ENCODE peak calls at places on chromosomes 11 and 22, in seven cellular contexts. One of them, this sample, is unnamed.

GRCh38 chr11:1532606-1533341 is 39.3 kb downstream of the DUSP8 start:
- DNase-seq in heart right ventricle: no peak
- DNase-seq in cardiac muscle cell: no peak
- DNase-seq in A549: no peak
- DNase-seq in glutamatergic neuron: peak
- DNase-seq in fibroblast of lung: no peak
- DNase-seq in HFF-Myc: no peak
- DNase-seq in this sample: no peak

GRCh38 chr11:109247071-109247470 is 174.9 kb upstream of the C11orf87 start:
- DNase-seq in HFF-Myc: no peak
- DNase-seq in glutamatergic neuron: no peak
- DNase-seq in cardiac muscle cell: no peak
- DNase-seq in heart right ventricle: no peak
- DNase-seq in fibroblast of lung: no peak
- DNase-seq in A549: no peak
- DNase-seq in this sample: no peak

GRCh38 chr11:10861799-10862198 is 3.9 kb upstream of the ZBED5 start:
- DNase-seq in A549: no peak
- DNase-seq in fibroblast of lung: no peak
- DNase-seq in glutamatergic neuron: no peak
- DNase-seq in HFF-Myc: no peak
- DNase-seq in heart right ventricle: no peak
- DNase-seq in cardiac muscle cell: no peak
- DNase-seq in this sample: no peak

GRCh38 chr22:44660051-44660830 is 41.8 kb upstream of the PRR5 start:
- DNase-seq in A549: no peak
- DNase-seq in glutamatergic neuron: peak
- DNase-seq in cardiac muscle cell: no peak
- DNase-seq in HFF-Myc: no peak
- DNase-seq in fibroblast of lung: no peak
- DNase-seq in heart right ventricle: no peak
- DNase-seq in this sample: no peak

GRCh38 chr11:61803889-61804647 is 11.4 kb downstream of the FEN1 start:
- DNase-seq in cardiac muscle cell: no peak
- DNase-seq in HFF-Myc: no peak
- DNase-seq in fibroblast of lung: peak
- DNase-seq in A549: no peak
- DNase-seq in heart right ventricle: no peak
- DNase-seq in glutamatergic neuron: no peak
- DNase-seq in this sample: no peak

GRCh38 chr11:133127746-133128145 is 404.6 kb downstream of the OPCML start:
- DNase-seq in cardiac muscle cell: no peak
- DNase-seq in HFF-Myc: no peak
- DNase-seq in A549: no peak
- DNase-seq in fibroblast of lung: no peak
- DNase-seq in glutamatergic neuron: no peak
- DNase-seq in heart right ventricle: no peak
- DNase-seq in this sample: no peak

GRCh38 chr11:76771446-76772099 is 11.6 kb upstream of the TSKU start:
- DNase-seq in heart right ventricle: no peak
- DNase-seq in fibroblast of lung: no peak
- DNase-seq in glutamatergic neuron: no peak
- DNase-seq in A549: no peak
- DNase-seq in HFF-Myc: no peak
- DNase-seq in cardiac muscle cell: no peak
- DNase-seq in this sample: no peak

GRCh38 chr11:113992459-113993105 is 17.7 kb downstream of the HTR3A start:
- DNase-seq in cardiac muscle cell: no peak
- DNase-seq in HFF-Myc: no peak
- DNase-seq in fibroblast of lung: no peak
- DNase-seq in heart right ventricle: no peak
- DNase-seq in A549: no peak
- DNase-seq in glutamatergic neuron: peak
- DNase-seq in this sample: no peak

GRCh38 chr22:43342347-43343261 is 568 bp downstream of the SCUBE1 start:
- DNase-seq in HFF-Myc: no peak
- DNase-seq in heart right ventricle: no peak
- DNase-seq in A549: no peak
- DNase-seq in cardiac muscle cell: no peak
- DNase-seq in glutamatergic neuron: peak
- DNase-seq in fibroblast of lung: no peak
- DNase-seq in this sample: no peak

GRCh38 chr22:28750471-28750881 is 8.6 kb downstream of the HSCB start:
- DNase-seq in glutamatergic neuron: no peak
- DNase-seq in fibroblast of lung: peak
- DNase-seq in A549: no peak
- DNase-seq in heart right ventricle: no peak
- DNase-seq in cardiac muscle cell: no peak
- DNase-seq in HFF-Myc: no peak
- DNase-seq in this sample: no peak

GRCh38 chr11:102620179-102620578 is 5.0 kb downstream of the MMP20 start:
- DNase-seq in heart right ventricle: no peak
- DNase-seq in fibroblast of lung: no peak
- DNase-seq in cardiac muscle cell: no peak
- DNase-seq in A549: no peak
- DNase-seq in HFF-Myc: no peak
- DNase-seq in glutamatergic neuron: no peak
- DNase-seq in this sample: no peak

GRCh38 chr22:38623357-38623756 is 32.8 kb downstream of the FAM227A start:
- DNase-seq in glutamatergic neuron: no peak
- DNase-seq in fibroblast of lung: no peak
- DNase-seq in A549: no peak
- DNase-seq in HFF-Myc: no peak
- DNase-seq in heart right ventricle: no peak
- DNase-seq in cardiac muscle cell: no peak
- DNase-seq in this sample: no peak

GRCh38 chr22:41816871-41817270 is 16.0 kb upstream of the SREBF2 start:
- DNase-seq in fibroblast of lung: no peak
- DNase-seq in cardiac muscle cell: no peak
- DNase-seq in HFF-Myc: no peak
- DNase-seq in heart right ventricle: no peak
- DNase-seq in glutamatergic neuron: no peak
- DNase-seq in A549: no peak
- DNase-seq in this sample: no peak
- TF ChIP-seq CTCF in fibroblast of lung: no peak
- TF ChIP-seq CTCF in cardiac muscle cell: no peak
- TF ChIP-seq CTCF in HFF-Myc: no peak
- TF ChIP-seq CTCF in heart right ventricle: no peak
- TF ChIP-seq CTCF in glutamatergic neuron: no peak
- TF ChIP-seq CTCF in A549: no peak
- TF ChIP-seq CTCF in this sample: no peak

GRCh38 chr22:19704355-19705015 is 9.8 kb upstream of the SEPTIN5 start:
- DNase-seq in HFF-Myc: no peak
- DNase-seq in A549: no peak
- DNase-seq in cardiac muscle cell: no peak
- DNase-seq in glutamatergic neuron: no peak
- DNase-seq in fibroblast of lung: no peak
- DNase-seq in heart right ventricle: no peak
- DNase-seq in this sample: no peak

GRCh38 chr22:19706661-19707151 is 7.6 kb upstream of the SEPTIN5 start:
- DNase-seq in heart right ventricle: no peak
- DNase-seq in HFF-Myc: no peak
- DNase-seq in glutamatergic neuron: no peak
- DNase-seq in A549: no peak
- DNase-seq in cardiac muscle cell: no peak
- DNase-seq in fibroblast of lung: no peak
- DNase-seq in this sample: no peak

GRCh38 chr22:19703869-19704268 is 10.4 kb upstream of the SEPTIN5 start:
- DNase-seq in glutamatergic neuron: no peak
- DNase-seq in HFF-Myc: no peak
- DNase-seq in heart right ventricle: no peak
- DNase-seq in A549: no peak
- DNase-seq in cardiac muscle cell: no peak
- DNase-seq in fibroblast of lung: no peak
- DNase-seq in this sample: no peak

GRCh38 chr22:19707347-19708322 is 6.7 kb upstream of the SEPTIN5 start:
- DNase-seq in cardiac muscle cell: no peak
- DNase-seq in HFF-Myc: no peak
- DNase-seq in A549: no peak
- DNase-seq in fibroblast of lung: no peak
- DNase-seq in glutamatergic neuron: no peak
- DNase-seq in heart right ventricle: no peak
- DNase-seq in this sample: no peak

DNA sequence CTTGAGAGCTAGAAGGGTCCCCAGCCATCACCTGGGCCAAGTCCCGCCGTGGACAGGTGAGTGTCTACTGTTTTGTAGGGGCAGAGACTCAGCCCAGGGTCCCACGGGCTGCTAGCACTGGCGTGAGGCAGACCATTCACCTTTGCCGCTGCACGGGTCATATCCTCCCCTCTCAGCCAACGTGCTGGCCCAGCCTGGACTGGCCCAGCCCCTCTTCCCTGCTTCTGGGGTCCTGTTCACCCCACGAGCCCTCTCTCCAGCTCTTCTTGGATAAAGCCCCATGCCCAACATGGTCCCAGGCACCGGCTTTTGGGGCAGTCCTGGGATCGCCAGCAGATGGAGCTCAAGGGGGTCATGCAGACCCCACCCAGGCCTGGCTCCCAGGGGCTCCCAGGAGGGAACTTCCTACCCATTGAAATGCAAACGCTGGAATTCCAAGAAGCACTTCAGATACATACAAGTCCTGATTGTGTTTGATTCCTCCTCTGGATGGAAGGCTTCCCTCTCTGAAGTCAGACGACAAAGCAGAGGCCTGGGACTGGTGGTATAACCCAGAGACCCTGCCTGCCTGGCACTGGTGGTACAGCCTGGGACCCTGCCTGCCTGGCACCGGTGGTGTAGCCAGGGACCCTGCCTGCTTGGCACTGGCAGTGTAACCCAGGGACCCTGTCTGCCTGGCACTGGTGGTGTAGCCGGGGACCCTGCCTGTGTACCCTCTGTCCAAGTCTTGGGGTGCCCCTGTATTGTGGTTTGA is 8.9 kb upstream of the SEPTIN5 start:
- DNase-seq in fibroblast of lung: no peak
- DNase-seq in cardiac muscle cell: no peak
- DNase-seq in heart right ventricle: no peak
- DNase-seq in A549: no peak
- DNase-seq in glutamatergic neuron: peak
- DNase-seq in HFF-Myc: no peak
- DNase-seq in this sample: no peak
- TF ChIP-seq CTCF in fibroblast of lung: no peak
- TF ChIP-seq CTCF in cardiac muscle cell: peak
- TF ChIP-seq CTCF in heart right ventricle: no peak
- TF ChIP-seq CTCF in A549: no peak
- TF ChIP-seq CTCF in glutamatergic neuron: no peak
- TF ChIP-seq CTCF in HFF-Myc: no peak
- TF ChIP-seq CTCF in this sample: peak

GRCh38 chr22:37229805-37230672 is 14.0 kb downstream of the RAC2 start:
- DNase-seq in A549: no peak
- DNase-seq in fibroblast of lung: no peak
- DNase-seq in HFF-Myc: no peak
- DNase-seq in cardiac muscle cell: no peak
- DNase-seq in glutamatergic neuron: no peak
- DNase-seq in heart right ventricle: no peak
- DNase-seq in this sample: no peak
- TF ChIP-seq CTCF in A549: no peak
- TF ChIP-seq CTCF in fibroblast of lung: no peak
- TF ChIP-seq CTCF in HFF-Myc: no peak
- TF ChIP-seq CTCF in cardiac muscle cell: no peak
- TF ChIP-seq CTCF in glutamatergic neuron: no peak
- TF ChIP-seq CTCF in heart right ventricle: no peak
- TF ChIP-seq CTCF in this sample: no peak

GRCh38 chr22:46679711-46680269 is 58.3 kb downstream of the CERK start:
- DNase-seq in fibroblast of lung: no peak
- DNase-seq in glutamatergic neuron: no peak
- DNase-seq in heart right ventricle: no peak
- DNase-seq in cardiac muscle cell: no peak
- DNase-seq in HFF-Myc: no peak
- DNase-seq in A549: no peak
- DNase-seq in this sample: no peak

GRCh38 chr22:46678785-46679700 is 58.9 kb downstream of the GRAMD4 start:
- DNase-seq in HFF-Myc: no peak
- DNase-seq in heart right ventricle: no peak
- DNase-seq in cardiac muscle cell: no peak
- DNase-seq in fibroblast of lung: peak
- DNase-seq in A549: no peak
- DNase-seq in glutamatergic neuron: no peak
- DNase-seq in this sample: no peak

GRCh38 chr22:46682011-46682731 is 55.9 kb downstream of the CERK start:
- DNase-seq in A549: no peak
- DNase-seq in glutamatergic neuron: no peak
- DNase-seq in heart right ventricle: peak
- DNase-seq in cardiac muscle cell: no peak
- DNase-seq in HFF-Myc: no peak
- DNase-seq in fibroblast of lung: no peak
- DNase-seq in this sample: no peak

GRCh38 chr22:46678003-46678657 is 57.9 kb downstream of the GRAMD4 start:
- DNase-seq in fibroblast of lung: no peak
- DNase-seq in HFF-Myc: no peak
- DNase-seq in glutamatergic neuron: no peak
- DNase-seq in heart right ventricle: no peak
- DNase-seq in A549: no peak
- DNase-seq in cardiac muscle cell: no peak
- DNase-seq in this sample: no peak

GRCh38 chr22:46681010-46681409 is 57.0 kb downstream of the CERK start:
- DNase-seq in heart right ventricle: no peak
- DNase-seq in glutamatergic neuron: no peak
- DNase-seq in fibroblast of lung: no peak
- DNase-seq in cardiac muscle cell: no peak
- DNase-seq in A549: peak
- DNase-seq in HFF-Myc: no peak
- DNase-seq in this sample: no peak
- TF ChIP-seq CTCF in heart right ventricle: no peak
- TF ChIP-seq CTCF in glutamatergic neuron: no peak
- TF ChIP-seq CTCF in fibroblast of lung: no peak
- TF ChIP-seq CTCF in cardiac muscle cell: peak
- TF ChIP-seq CTCF in A549: no peak
- TF ChIP-seq CTCF in HFF-Myc: no peak
- TF ChIP-seq CTCF in this sample: no peak